ENCODE peak calls at places on chromosomes 13 and 19, in four cellular contexts. One of them, this sample, is unnamed.

GRCh38 chr19:41411682-41412265 is 14.2 kb downstream of the BCKDHA start:
- DNase-seq in NCI-H510A: no peak
- DNase-seq in AG08395: no peak
- DNase-seq in OCI-M1: no peak
- DNase-seq in this sample: no peak

GRCh38 chr13:77429320-77430142 is 102.6 kb upstream of the MYCBP2 start:
- DNase-seq in NCI-H510A: no peak
- DNase-seq in AG08395: no peak
- DNase-seq in OCI-M1: no peak
- DNase-seq in this sample: no peak

GRCh38 chr19:53808710-53809125 is 15.4 kb downstream of the NLRP12 start:
- DNase-seq in NCI-H510A: no peak
- DNase-seq in AG08395: peak
- DNase-seq in OCI-M1: peak
- DNase-seq in this sample: peak

GRCh38 chr19:55070755-55071502 is 4.7 kb upstream of the EPS8L1 start:
- DNase-seq in NCI-H510A: no peak
- DNase-seq in AG08395: peak
- DNase-seq in OCI-M1: peak
- DNase-seq in this sample: peak

GRCh38 chr13:24053505-24054251 is 106.8 kb upstream of the SPATA13 start:
- DNase-seq in NCI-H510A: peak
- DNase-seq in AG08395: peak
- DNase-seq in OCI-M1: peak
- DNase-seq in this sample: peak

GRCh38 chr13:32214073-32214472 is 101.1 kb downstream of the ZAR1L start:
- DNase-seq in NCI-H510A: no peak
- DNase-seq in AG08395: no peak
- DNase-seq in OCI-M1: no peak
- DNase-seq in this sample: no peak

GRCh38 chr13:51663980-51664957 is 80.0 kb downstream of the WDFY2 start:
- DNase-seq in NCI-H510A: no peak
- DNase-seq in AG08395: no peak
- DNase-seq in OCI-M1: no peak
- DNase-seq in this sample: no peak

GRCh38 chr13:74136089-74136658 is 2.0 kb upstream of the KLF12 start:
- DNase-seq in NCI-H510A: no peak
- DNase-seq in AG08395: peak
- DNase-seq in OCI-M1: peak
- DNase-seq in this sample: peak

GRCh38 chr13:46797468-46798237 is 692 bp upstream of the ESD start:
- DNase-seq in NCI-H510A: no peak
- DNase-seq in AG08395: no peak
- DNase-seq in OCI-M1: no peak
- DNase-seq in this sample: no peak

GRCh38 chr19:5064896-5065295 is 96.0 kb downstream of the KDM4B start:
- DNase-seq in NCI-H510A: no peak
- DNase-seq in AG08395: no peak
- DNase-seq in OCI-M1: no peak
- DNase-seq in this sample: no peak

GRCh38 chr19:4984448-4984990 is 15.6 kb downstream of the KDM4B start:
- DNase-seq in NCI-H510A: peak
- DNase-seq in AG08395: no peak
- DNase-seq in OCI-M1: no peak
- DNase-seq in this sample: no peak

GRCh38 chr19:13154241-13154778 is 4.1 kb downstream of the IER2 start:
- DNase-seq in NCI-H510A: peak
- DNase-seq in AG08395: peak
- DNase-seq in OCI-M1: peak
- DNase-seq in this sample: peak

GRCh38 chr13:113545931-113546516 is 38.5 kb upstream of the TFDP1 start:
- DNase-seq in NCI-H510A: no peak
- DNase-seq in AG08395: no peak
- DNase-seq in OCI-M1: no peak
- DNase-seq in this sample: no peak

GRCh38 chr13:26619321-26619720 is 61.8 kb downstream of the WASF3 start:
- DNase-seq in NCI-H510A: no peak
- DNase-seq in AG08395: peak
- DNase-seq in OCI-M1: peak
- DNase-seq in this sample: peak

GRCh38 chr13:77016241-77016812 is 10.6 kb downstream of the FBXL3 start:
- DNase-seq in NCI-H510A: no peak
- DNase-seq in AG08395: no peak
- DNase-seq in OCI-M1: no peak
- DNase-seq in this sample: no peak

GRCh38 chr13:55517312-55517711 is 1623.4 kb upstream of the PRR20A start:
- DNase-seq in NCI-H510A: no peak
- DNase-seq in AG08395: no peak
- DNase-seq in OCI-M1: peak
- DNase-seq in this sample: no peak

GRCh38 chr19:40257096-40257517 is 28.0 kb downstream of the AKT2 start:
- DNase-seq in NCI-H510A: no peak
- DNase-seq in AG08395: no peak
- DNase-seq in OCI-M1: no peak
- DNase-seq in this sample: no peak

GRCh38 chr19:2171349-2172145 is 7.8 kb downstream of the DOT1L start:
- DNase-seq in NCI-H510A: no peak
- DNase-seq in AG08395: no peak
- DNase-seq in OCI-M1: peak
- DNase-seq in this sample: no peak

GRCh38 chr19:54169149-54169731 is 3.7 kb downstream of the TMC4 start:
- DNase-seq in NCI-H510A: no peak
- DNase-seq in AG08395: no peak
- DNase-seq in OCI-M1: no peak
- DNase-seq in this sample: no peak

GRCh38 chr13:103510007-103510406 is 443.8 kb upstream of the SLC10A2 start:
- DNase-seq in NCI-H510A: no peak
- DNase-seq in AG08395: no peak
- DNase-seq in OCI-M1: no peak
- DNase-seq in this sample: no peak

GRCh38 chr19:43779820-43780219 is 953 bp downstream of the KCNN4 start:
- DNase-seq in NCI-H510A: no peak
- DNase-seq in AG08395: no peak
- DNase-seq in OCI-M1: peak
- DNase-seq in this sample: no peak

GRCh38 chr19:40139533-40140287 is 49.0 kb upstream of the ZNF780A start:
- DNase-seq in NCI-H510A: no peak
- DNase-seq in AG08395: peak
- DNase-seq in OCI-M1: peak
- DNase-seq in this sample: peak

GRCh38 chr19:32035611-32036010 is 309.8 kb upstream of the ZNF507 start:
- DNase-seq in NCI-H510A: no peak
- DNase-seq in AG08395: no peak
- DNase-seq in OCI-M1: no peak
- DNase-seq in this sample: no peak

This sample was measured in AG08396.